ENCODE peak calls at places on chromosomes 1 and 21, in ten cellular contexts. Q, P, W, Z, A, G, V, R, X and C are unnamed samples.

GRCh38 chr1:160206421-160207117 is 1.4 kb downstream of the PEA15 start:
- DNase-seq in Q (no peak), P (peak), W (no peak), Z (no peak), A (no peak), G (no peak), V (peak), R (peak), X (peak), C (no peak)

GRCh38 chr1:191290441-191290840 is 812.8 kb upstream of the BRINP3 start:
- DNase-seq in Q (no peak), P (no peak), W (no peak), Z (no peak), A (no peak), G (no peak), V (no peak), R (no peak), X (no peak), C (no peak)

GRCh38 chr1:58964880-58965279 is 181.0 kb upstream of the JUN start:
- DNase-seq in Q (no peak), P (peak), W (peak), Z (peak), A (no peak), G (no peak), V (no peak), R (peak), X (no peak), C (no peak)

GRCh38 chr1:83815348-83815747 is 183.6 kb downstream of the TTLL7 start:
- DNase-seq in Q (no peak), P (peak), W (no peak), Z (peak), A (no peak), G (no peak), V (no peak), R (no peak), X (no peak), C (no peak)

GRCh38 chr1:234466945-234467344 is 12.0 kb downstream of the TARBP1 start:
- DNase-seq in Q (no peak), P (no peak), W (no peak), Z (no peak), A (no peak), G (no peak), V (no peak), R (no peak), X (peak), C (no peak)

GRCh38 chr21:38208118-38208517 is 48.7 kb upstream of the KCNJ15 start:
- DNase-seq in Q (no peak), P (no peak), W (no peak), Z (no peak), A (no peak), G (no peak), V (no peak), R (no peak), X (no peak), C (no peak)

GRCh38 chr1:101128211-101128727 is 102.7 kb upstream of the DPH5 start:
- DNase-seq in Q (no peak), P (no peak), W (no peak), Z (no peak), A (no peak), G (no peak), V (peak), R (no peak), X (no peak), C (no peak)

GRCh38 chr1:161048949-161049722 is 3.4 kb upstream of the USF1 start:
- DNase-seq in Q (peak), P (no peak), W (peak), Z (no peak), A (no peak), G (no peak), V (no peak), R (no peak), X (no peak), C (no peak)

GRCh38 chr1:78289606-78290005 is 201.2 kb upstream of the PTGFR start:
- DNase-seq in Q (no peak), P (no peak), W (no peak), Z (no peak), A (no peak), G (no peak), V (no peak), R (no peak), X (no peak), C (no peak)

GRCh38 chr1:166511754-166512153 is 327.5 kb upstream of the POGK start:
- DNase-seq in Q (no peak), P (no peak), W (no peak), Z (no peak), A (no peak), G (no peak), V (no peak), R (no peak), X (peak), C (peak)

GRCh38 chr1:213649373-213649772 is 338.4 kb upstream of the PROX1 start:
- DNase-seq in Q (no peak), P (no peak), W (no peak), Z (no peak), A (no peak), G (no peak), V (peak), R (no peak), X (no peak), C (no peak)

GRCh38 chr1:233707153-233707905 is 93.4 kb downstream of the KCNK1 start:
- DNase-seq in Q (no peak), P (peak), W (no peak), Z (peak), A (no peak), G (no peak), V (no peak), R (no peak), X (peak), C (peak)

GRCh38 chr1:21903638-21904474 is 33.3 kb downstream of the HSPG2 start:
- DNase-seq in Q (no peak), P (no peak), W (no peak), Z (no peak), A (no peak), G (no peak), V (no peak), R (no peak), X (no peak), C (no peak)
- H3K27ac ChIP-seq in Q (peak), P (no peak), W (peak), Z (peak), A (no peak), G (peak), V (no peak), R (peak), X (no peak), C (no peak)

DNA sequence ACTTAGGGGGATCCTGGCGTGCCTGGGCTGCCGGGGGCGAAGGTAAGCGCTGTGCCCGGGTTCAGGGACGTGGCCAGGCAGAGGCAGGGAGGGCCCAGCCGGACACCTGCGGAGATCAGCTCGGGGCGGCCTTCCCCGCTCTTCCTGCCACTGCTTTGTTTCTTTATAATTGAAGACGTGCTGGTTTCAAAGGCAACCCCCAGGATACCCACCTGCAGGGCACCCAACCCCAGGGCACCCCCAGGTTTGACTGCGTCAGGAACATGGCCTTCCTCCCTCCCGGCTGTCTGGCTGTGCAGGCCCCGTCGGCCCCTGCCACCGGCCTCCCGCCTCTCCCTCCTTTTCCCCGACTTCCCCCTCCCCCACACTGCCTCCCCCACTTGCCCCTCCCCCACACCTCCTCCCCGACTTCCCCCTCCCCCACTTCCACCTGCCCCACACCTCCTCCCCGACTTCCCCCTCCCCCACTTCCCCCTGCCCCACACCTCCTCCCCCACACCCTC is 52.7 kb downstream of the SLC19A1 start:
- DNase-seq in Q (no peak), P (no peak), W (no peak), Z (no peak), A (no peak), G (no peak), V (no peak), R (no peak), X (no peak), C (no peak)
- H3K27ac ChIP-seq in Q (no peak), P (no peak), W (no peak), Z (no peak), A (no peak), G (no peak), V (no peak), R (no peak), X (no peak), C (no peak)

GRCh38 chr21:42766756-42767560 is 112.4 kb downstream of the WDR4 start:
- DNase-seq in Q (no peak), P (no peak), W (no peak), Z (no peak), A (no peak), G (no peak), V (no peak), R (no peak), X (no peak), C (no peak)

GRCh38 chr21:42769183-42769819 is 110.0 kb downstream of the WDR4 start:
- DNase-seq in Q (no peak), P (no peak), W (no peak), Z (no peak), A (no peak), G (no peak), V (no peak), R (no peak), X (no peak), C (no peak)

GRCh38 chr21:42765656-42766055 is 112.2 kb downstream of the PDE9A start:
- DNase-seq in Q (no peak), P (no peak), W (no peak), Z (no peak), A (no peak), G (no peak), V (no peak), R (no peak), X (no peak), C (no peak)

GRCh38 chr21:42768324-42769121 is 110.8 kb downstream of the WDR4 start:
- DNase-seq in Q (no peak), P (no peak), W (no peak), Z (no peak), A (no peak), G (no peak), V (no peak), R (no peak), X (no peak), C (no peak)

DNA sequence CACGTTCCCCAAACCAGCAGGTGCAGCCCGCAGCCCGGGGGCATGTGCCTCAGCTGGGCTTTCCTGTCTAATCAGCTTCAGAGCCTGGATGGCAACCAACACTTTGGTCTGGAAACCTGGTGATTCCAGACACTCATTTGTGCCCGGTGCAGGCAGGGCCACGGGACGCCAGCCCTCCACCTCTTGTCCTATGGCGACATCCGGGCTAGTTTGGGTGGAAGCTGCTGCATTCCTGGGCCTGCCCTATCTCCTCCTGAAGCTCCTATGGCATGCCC is 111.8 kb downstream of the WDR4 start:
- DNase-seq in Q (no peak), P (no peak), W (no peak), Z (no peak), A (no peak), G (no peak), V (no peak), R (no peak), X (no peak), C (no peak)
- H3K27ac ChIP-seq in Q (no peak), P (no peak), W (no peak), Z (no peak), A (no peak), G (no peak), V (no peak), R (no peak), X (no peak), C (no peak)

GRCh38 chr1:1989102-1989542 is 14.5 kb downstream of the CFAP74 start:
- DNase-seq in Q (no peak), P (peak), W (no peak), Z (peak), A (no peak), G (no peak), V (no peak), R (no peak), X (no peak), C (no peak)
- H3K27ac ChIP-seq in Q (no peak), P (no peak), W (peak), Z (no peak), A (no peak), G (no peak), V (no peak), R (no peak), X (no peak), C (no peak)

GRCh38 chr1:203686091-203686632 is 59.5 kb downstream of the ATP2B4 start:
- DNase-seq in Q (no peak), P (peak), W (no peak), Z (no peak), A (no peak), G (no peak), V (no peak), R (no peak), X (peak), C (no peak)

GRCh38 chr1:203681739-203682138 is 55.1 kb downstream of the ATP2B4 start:
- DNase-seq in Q (no peak), P (no peak), W (no peak), Z (no peak), A (no peak), G (no peak), V (no peak), R (no peak), X (no peak), C (no peak)

GRCh38 chr1:203680765-203681164 is 54.1 kb downstream of the ATP2B4 start:
- DNase-seq in Q (no peak), P (no peak), W (no peak), Z (no peak), A (no peak), G (no peak), V (no peak), R (no peak), X (no peak), C (no peak)

GRCh38 chr1:203684077-203684476 is 57.4 kb downstream of the ATP2B4 start:
- DNase-seq in Q (no peak), P (no peak), W (no peak), Z (no peak), A (no peak), G (no peak), V (no peak), R (no peak), X (no peak), C (no peak)

GRCh38 chr1:203682401-203683383 is 56.1 kb downstream of the ATP2B4 start:
- DNase-seq in Q (no peak), P (peak), W (no peak), Z (no peak), A (no peak), G (no peak), V (peak), R (no peak), X (no peak), C (no peak)
- H3K27ac ChIP-seq in Q (no peak), P (no peak), W (peak), Z (no peak), A (no peak), G (no peak), V (no peak), R (no peak), X (no peak), C (no peak)